ENCODE peak calls at places on chromosomes 12 and 14, in seven cellular contexts. U, C, T, Q, O, K and J are unnamed samples.

GRCh38 chr14:99035712-99036593 is 236.0 kb downstream of the BCL11B start:
- DNase-seq in C (peak), U (no peak), T (no peak), Q (no peak), O (peak), K (peak), J (no peak)

GRCh38 chr14:70706177-70706576 is 64.5 kb downstream of the TTC9 start:
- DNase-seq in C (no peak), Q (no peak), K (peak), U (no peak), T (no peak), O (no peak), J (no peak)

GRCh38 chr12:110971189-110971920 is 51.0 kb upstream of the MYL2 start:
- DNase-seq in O (no peak), Q (no peak), U (no peak), T (no peak), K (no peak), C (no peak), J (no peak)

GRCh38 chr12:72271741-72272661 is at the start of gene TRHDE:
- DNase-seq in C (peak), T (no peak), K (no peak), Q (peak), O (no peak), U (no peak), J (peak)

GRCh38 chr12:67394600-67394999 is 125.4 kb downstream of the CAND1 start:
- DNase-seq in U (no peak), Q (no peak), K (no peak), T (no peak), C (no peak), O (no peak), J (no peak)

GRCh38 chr12:9111525-9111924 is 4.2 kb downstream of the A2M start:
- DNase-seq in U (no peak), K (no peak), Q (no peak), O (no peak), T (no peak), C (no peak), J (no peak)

GRCh38 chr12:77231548-77231947 is 166.2 kb upstream of the E2F7 start:
- DNase-seq in T (no peak), U (no peak), O (no peak), Q (no peak), C (peak), K (no peak), J (no peak)

GRCh38 chr12:106147956-106148355 is 9.2 kb upstream of the NUAK1 start:
- DNase-seq in Q (no peak), K (no peak), T (no peak), C (peak), U (no peak), O (no peak), J (no peak)

GRCh38 chr12:52060498-52061177 is 9.1 kb upstream of the ATG101 start:
- DNase-seq in T (no peak), U (no peak), K (no peak), C (no peak), Q (no peak), O (no peak), J (no peak)

GRCh38 chr12:120367252-120367923 is 1.6 kb downstream of the MSI1 start:
- DNase-seq in U (peak), T (no peak), K (no peak), O (no peak), C (peak), Q (no peak), J (no peak)

GRCh38 chr12:54378791-54379400 is 5.6 kb downstream of the ZNF385A start:
- DNase-seq in C (peak), Q (no peak), K (peak), T (no peak), O (no peak), U (peak), J (no peak)

GRCh38 chr12:34119366-34119765 is 97.1 kb downstream of the ALG10 start:
- DNase-seq in Q (no peak), C (no peak), K (no peak), U (no peak), T (no peak), O (no peak), J (no peak)

GRCh38 chr12:61694214-61694613 is 566.0 kb upstream of the USP15 start:
- DNase-seq in C (no peak), U (no peak), O (no peak), K (no peak), T (no peak), Q (no peak), J (no peak)

GRCh38 chr14:102777711-102778615 is 714 bp downstream of the TRAF3 start:
- DNase-seq in T (no peak), C (peak), O (no peak), U (peak), Q (no peak), K (no peak), J (no peak)

GRCh38 chr12:111635524-111635923 is 36.4 kb upstream of the ATXN2 start:
- DNase-seq in K (no peak), C (no peak), U (peak), Q (no peak), O (no peak), T (no peak), J (no peak)

GRCh38 chr12:74152370-74152769 is 385.3 kb upstream of the ATXN7L3B start:
- DNase-seq in Q (no peak), T (no peak), C (no peak), K (no peak), O (no peak), U (no peak), J (no peak)

GRCh38 chr14:75070383-75070782 is 942 bp downstream of the ZC2HC1C start:
- DNase-seq in T (no peak), O (no peak), U (peak), K (no peak), Q (no peak), C (no peak), J (no peak)

GRCh38 chr12:31813305-31813704 is 84.5 kb upstream of the AMN1 start:
- DNase-seq in O (no peak), Q (no peak), K (peak), T (no peak), U (peak), C (no peak), J (no peak)

GRCh38 chr14:42057176-42057575 is 450.5 kb downstream of the LRFN5 start:
- DNase-seq in C (no peak), T (no peak), O (no peak), U (no peak), K (no peak), Q (no peak), J (no peak)

GRCh38 chr12:57887631-57888406 is 41.3 kb upstream of the CTDSP2 start:
- DNase-seq in T (no peak), K (no peak), Q (no peak), O (no peak), C (peak), U (no peak), J (no peak)

DNA sequence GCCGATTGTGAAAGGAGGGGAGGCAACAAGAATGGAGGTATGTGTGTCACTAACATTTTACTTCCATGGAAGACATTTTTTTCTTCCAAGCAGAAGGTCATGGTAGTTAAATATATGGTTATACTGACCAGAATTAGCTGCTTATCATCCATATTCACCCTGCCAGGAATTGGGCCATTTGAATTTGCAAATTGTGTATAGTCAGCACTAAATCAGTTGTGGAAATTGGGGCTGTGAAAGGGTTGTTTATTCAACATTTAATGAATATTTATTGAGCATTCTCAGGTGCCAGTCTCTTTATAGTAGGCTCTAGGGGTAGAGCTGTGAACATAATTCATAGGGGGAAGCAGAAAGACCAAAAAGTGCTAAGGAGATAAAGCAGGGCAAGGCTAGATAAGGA is 38.0 kb downstream of the METAP2 start:
- DNase-seq in O (no peak), Q (no peak), C (no peak), T (no peak), U (no peak), K (no peak), J (no peak)
- TF ChIP-seq POLR2AphosphoS5 in O (no peak), Q (no peak), C (no peak), T (no peak), U (no peak), K (no peak), J (no peak)

GRCh38 chr14:35420036-35420811 is 15.7 kb upstream of the NFKBIA start:
- DNase-seq in C (peak), O (no peak), K (no peak), U (no peak), Q (no peak), T (no peak), J (no peak)
- TF ChIP-seq TAF1 in C (no peak), O (no peak), K (no peak), U (no peak), Q (no peak), T (no peak), J (no peak)

GRCh38 chr14:35380794-35381193 is 23.8 kb downstream of the NFKBIA start:
- DNase-seq in T (no peak), Q (no peak), O (no peak), C (no peak), K (no peak), U (no peak), J (no peak)
- TF ChIP-seq POLR2AphosphoS5 in T (no peak), Q (no peak), O (no peak), C (no peak), K (no peak), U (no peak), J (no peak)

GRCh38 chr12:107612508-107612907 is 73.1 kb upstream of the PWP1 start:
- DNase-seq in T (no peak), O (no peak), U (no peak), Q (no peak), C (no peak), K (no peak), J (no peak)
- TF ChIP-seq TAF1 in T (no peak), O (no peak), U (no peak), Q (no peak), C (no peak), K (no peak), J (no peak)

GRCh38 chr14:36807727-36808126 is 146.1 kb downstream of the PAX9 start:
- DNase-seq in O (no peak), C (no peak), T (no peak), U (no peak), K (no peak), Q (no peak), J (no peak)

GRCh38 chr14:36810209-36810608 is 148.5 kb downstream of the PAX9 start:
- DNase-seq in U (no peak), Q (no peak), T (no peak), K (no peak), C (no peak), O (no peak), J (no peak)

DNA sequence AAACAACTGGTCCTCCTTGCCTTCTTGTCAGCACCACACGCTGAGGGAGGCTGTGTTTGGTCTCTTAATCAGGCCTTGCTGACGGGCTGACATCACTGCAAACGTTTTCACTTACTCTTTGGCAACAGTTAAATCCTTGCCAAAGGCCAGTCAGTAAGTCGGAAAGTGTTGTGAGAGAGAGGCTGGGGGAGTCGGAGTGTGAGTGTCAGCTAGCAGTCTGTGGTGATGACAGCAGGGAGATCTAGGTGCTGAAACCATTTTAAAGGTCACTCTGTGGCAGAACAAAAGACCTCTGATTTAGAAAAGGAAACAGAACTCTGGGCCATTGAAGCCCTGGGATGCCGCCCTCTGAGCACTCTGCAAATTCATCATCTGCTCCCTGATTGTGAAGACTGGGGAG is 143.5 kb downstream of the PAX9 start:
- DNase-seq in T (no peak), Q (no peak), U (no peak), C (no peak), O (no peak), K (no peak), J (no peak)
- TF ChIP-seq POLR2AphosphoS5 in T (no peak), Q (no peak), U (no peak), C (no peak), O (no peak), K (no peak), J (no peak)

DNA sequence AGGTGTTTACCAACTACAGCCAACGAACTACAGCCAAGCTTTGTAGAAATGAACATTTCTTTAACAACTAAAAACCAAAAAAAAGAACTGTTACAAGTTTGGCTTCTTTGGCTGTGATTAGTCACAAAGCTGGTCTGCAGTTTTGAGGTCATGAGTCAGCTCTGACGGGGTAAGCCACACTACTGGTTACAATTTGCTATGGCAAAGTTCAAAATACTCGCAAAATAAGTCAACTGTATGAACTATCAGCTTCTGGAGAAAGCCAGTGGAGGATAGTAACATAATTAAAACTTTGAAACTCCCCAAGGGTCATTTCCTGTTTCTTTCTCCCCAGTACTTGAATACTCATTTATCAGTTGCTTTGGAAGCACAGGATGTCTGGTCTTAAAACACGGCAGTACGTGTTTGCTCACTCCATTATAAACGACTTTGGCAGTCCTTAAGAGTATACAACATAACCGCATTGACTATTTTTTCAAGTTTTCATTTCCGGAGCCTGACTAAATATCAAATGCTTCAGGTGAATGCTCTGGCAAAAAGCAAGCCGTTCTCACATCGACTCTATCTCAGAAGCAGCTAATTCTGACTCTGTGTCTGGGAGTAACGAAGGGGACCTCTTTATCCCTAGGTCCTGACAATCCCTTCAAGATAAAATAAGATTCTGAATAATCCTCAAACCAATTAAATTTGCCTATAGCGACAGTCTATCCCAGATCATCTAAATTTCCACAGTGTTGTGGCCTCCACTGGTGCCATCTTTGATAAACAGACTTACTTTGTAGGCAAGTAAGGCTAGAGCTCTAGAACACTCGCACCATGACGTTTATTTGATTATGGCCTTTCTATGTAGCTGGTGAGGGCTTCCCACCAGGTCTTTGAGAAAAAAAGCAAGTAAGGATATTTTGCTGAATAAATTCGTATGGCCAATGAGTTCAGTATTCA is 10.6 kb downstream of the PHLDA1 start:
- DNase-seq in U (no peak), T (peak), O (no peak), Q (no peak), K (no peak), C (no peak), J (no peak)
- TF ChIP-seq TAF1 in U (no peak), T (no peak), O (no peak), Q (no peak), K (no peak), C (no peak), J (no peak)

GRCh38 chr12:122227341-122227740 is 1.5 kb upstream of the DIABLO start:
- DNase-seq in C (peak), U (no peak), T (no peak), K (no peak), Q (no peak), O (no peak), J (no peak)

GRCh38 chr12:122230798-122231197 is 4.9 kb upstream of the DIABLO start:
- DNase-seq in U (no peak), C (no peak), Q (no peak), T (no peak), O (no peak), K (no peak), J (no peak)

GRCh38 chr12:122225683-122226365 is at the start of gene DIABLO:
- DNase-seq in K (peak), U (peak), T (peak), O (peak), Q (peak), C (peak), J (peak)

GRCh38 chr12:122228092-122228491 is 2.2 kb upstream of the DIABLO start:
- DNase-seq in Q (no peak), T (no peak), K (no peak), U (no peak), C (peak), O (no peak), J (no peak)

DNA sequence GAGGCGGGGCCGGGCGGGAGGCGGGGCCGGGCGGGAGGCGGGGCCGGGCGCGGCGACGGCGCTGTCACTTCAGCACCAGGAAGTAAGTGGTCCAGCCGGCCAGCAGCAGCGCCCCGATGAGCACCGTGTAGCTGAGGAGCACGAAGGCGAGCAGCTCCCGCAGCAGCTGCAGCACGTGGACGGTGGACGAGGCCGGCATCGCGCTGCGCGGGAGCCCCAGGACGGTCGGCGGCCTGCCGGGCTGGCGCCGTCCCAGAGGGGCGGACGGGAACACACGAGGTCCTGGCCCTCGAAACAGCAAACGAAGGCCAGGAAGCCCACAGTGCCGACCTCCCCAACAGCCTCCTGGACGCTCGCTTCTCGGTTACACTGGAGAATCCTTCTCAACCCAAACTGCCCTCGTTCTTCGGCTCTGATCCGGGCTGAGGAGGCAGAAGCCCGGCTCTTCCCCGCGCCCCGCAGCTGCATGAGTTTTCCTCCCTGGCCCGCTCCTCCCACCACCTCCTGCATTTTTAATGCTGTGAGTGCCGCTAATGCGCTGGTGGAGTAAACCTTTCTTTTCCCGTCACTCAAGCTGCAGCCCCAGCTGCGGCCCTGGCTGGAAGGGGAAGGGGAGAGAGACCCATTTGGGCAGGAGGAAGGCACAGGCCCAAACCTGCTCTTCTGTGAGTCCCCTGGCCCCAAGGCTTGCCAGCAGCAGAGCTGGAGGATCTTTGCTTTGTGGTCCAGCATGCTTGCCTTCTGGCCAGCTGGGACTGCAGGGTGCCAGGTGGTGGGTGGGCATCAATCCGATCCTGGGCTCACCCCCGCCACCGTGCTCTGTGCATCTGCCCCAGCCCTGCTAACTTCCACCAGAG is 742 bp upstream of the DIABLO start:
- DNase-seq in O (no peak), C (no peak), K (no peak), U (no peak), T (no peak), Q (no peak), J (no peak)
- TF ChIP-seq POLR2AphosphoS5 in O (no peak), C (no peak), K (no peak), U (no peak), T (no peak), Q (no peak), J (no peak)

DNA sequence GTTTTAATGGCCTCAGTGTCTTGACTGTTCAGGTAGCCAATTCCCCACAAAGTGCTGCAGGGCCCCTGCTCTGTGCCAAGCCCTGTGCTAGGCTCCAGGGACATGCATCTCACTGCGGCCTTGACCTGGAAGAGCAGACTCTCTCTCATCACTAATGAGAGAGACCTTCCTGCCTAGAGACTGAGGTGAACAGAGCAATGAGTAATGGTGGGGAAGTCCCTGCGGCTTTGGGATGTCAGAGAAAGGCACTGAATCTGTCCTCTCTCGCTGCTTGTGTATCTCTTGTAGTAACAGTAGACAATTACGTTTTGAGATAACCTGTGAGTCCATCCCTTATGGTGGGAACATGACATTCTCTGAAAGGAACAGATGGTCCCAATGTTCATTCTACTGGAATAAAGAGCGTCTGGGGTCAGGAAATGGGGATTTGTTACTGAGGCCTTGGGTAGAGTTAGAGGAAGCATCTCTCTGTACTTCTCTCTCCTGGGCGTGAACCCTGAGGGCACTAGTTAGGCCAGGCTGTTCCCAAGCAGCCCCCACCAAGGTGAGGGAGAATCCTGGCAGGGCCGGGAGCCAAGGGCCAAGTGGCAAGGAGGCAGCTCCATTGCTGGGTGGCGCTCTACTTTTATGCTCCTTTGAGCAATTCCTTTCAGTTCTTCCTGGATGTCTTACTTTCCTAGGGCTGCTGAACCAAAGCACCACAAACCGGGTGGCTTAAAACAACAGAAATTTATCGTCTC is 13.5 kb downstream of the NFATC4 start:
- DNase-seq in O (no peak), T (no peak), U (no peak), K (no peak), C (no peak), Q (no peak), J (no peak)
- TF ChIP-seq TAF1 in O (no peak), T (no peak), U (no peak), K (no peak), C (no peak), Q (no peak), J (no peak)